ENCODE peak calls at places on chromosomes 6 and 20, in four cellular contexts. M is RWPE1, Q is H1, L is fibroblast of pulmonary artery. K is an unnamed sample.

GRCh38 chr6:14804444-14805210 is 441.2 kb upstream of the JARID2 start:
- DNase-seq in Q (no peak), L (peak), M (no peak), K (no peak)

GRCh38 chr6:45724511-45724910 is 291.1 kb downstream of the CLIC5 start:
- DNase-seq in M (peak), Q (no peak), L (peak), K (no peak)

GRCh38 chr6:149938571-149939462 is 3.0 kb upstream of the ULBP2 start:
- DNase-seq in L (no peak), M (no peak), Q (peak), K (peak)

GRCh38 chr6:44925100-44925739 is 402.9 kb upstream of the RUNX2 start:
- DNase-seq in M (no peak), Q (no peak), L (peak), K (peak)

GRCh38 chr6:156589281-156589680 is 187.9 kb upstream of the ARID1B start:
- DNase-seq in M (no peak), Q (no peak), L (peak), K (no peak)

GRCh38 chr6:27688014-27688586 is 215.2 kb upstream of the ZNF184 start:
- DNase-seq in Q (peak), L (peak), M (peak), K (peak)

GRCh38 chr20:34311118-34312023 is 8.2 kb upstream of the AHCY start:
- DNase-seq in M (no peak), Q (peak), L (no peak), K (no peak)

GRCh38 chr20:40689100-40689942 is at the start of gene MAFB:
- DNase-seq in M (peak), L (peak), Q (peak), K (peak)

GRCh38 chr6:15090145-15090579 is 155.7 kb upstream of the JARID2 start:
- DNase-seq in M (no peak), L (no peak), Q (no peak), K (no peak)

GRCh38 chr6:90429713-90430112 is 133.1 kb upstream of the BACH2 start:
- DNase-seq in L (peak), M (no peak), Q (no peak), K (no peak)

GRCh38 chr20:49187330-49188100 is 619 bp downstream of the STAU1 start:
- DNase-seq in M (peak), Q (no peak), L (no peak), K (peak)

GRCh38 chr6:71473908-71474307 is 185.3 kb downstream of the OGFRL1 start:
- DNase-seq in L (peak), Q (no peak), M (no peak), K (no peak)

GRCh38 chr20:3072530-3073250 is 1.3 kb downstream of the OXT start:
- DNase-seq in Q (no peak), M (no peak), L (no peak), K (no peak)

GRCh38 chr20:53949319-53949839 is 121.0 kb downstream of the BCAS1 start:
- DNase-seq in M (peak), Q (peak), L (peak), K (peak)

GRCh38 chr6:111618407-111618806 is 12.7 kb upstream of the TRAF3IP2 start:
- DNase-seq in L (no peak), M (no peak), Q (no peak), K (no peak)

GRCh38 chr20:17614812-17615644 is 45.2 kb downstream of the DSTN start:
- DNase-seq in Q (no peak), L (no peak), M (no peak), K (no peak)

GRCh38 chr6:19999319-20000191 is 162.4 kb downstream of the ID4 start:
- DNase-seq in L (peak), M (peak), Q (no peak), K (peak)

GRCh38 chr20:10209091-10209490 is 9.5 kb upstream of the SNAP25 start:
- DNase-seq in L (no peak), Q (no peak), M (no peak), K (no peak)

GRCh38 chr6:15551262-15551661 is 111.6 kb downstream of the DTNBP1 start:
- DNase-seq in L (no peak), M (no peak), Q (no peak), K (no peak)

GRCh38 chr6:84882768-84883766 is 118.7 kb upstream of the TBX18 start:
- DNase-seq in L (peak), Q (no peak), M (no peak), K (no peak)

GRCh38 chr6:90233994-90234393 is 62.6 kb downstream of the BACH2 start:
- DNase-seq in M (no peak), Q (no peak), L (no peak), K (peak)

GRCh38 chr6:87909849-87910248 is 137.8 kb upstream of the SPACA1 start:
- DNase-seq in M (peak), Q (no peak), L (peak), K (peak)

GRCh38 chr6:45000833-45001232 is 327.3 kb upstream of the RUNX2 start:
- DNase-seq in Q (no peak), M (no peak), L (no peak), K (no peak)

GRCh38 chr6:41683460-41684310 is 45.4 kb downstream of the MDFI start:
- DNase-seq in L (peak), M (peak), Q (peak), K (peak)

GRCh38 chr6:35727935-35728662 is 8.7 kb upstream of the ARMC12 start:
- DNase-seq in Q (peak), L (peak), M (peak), K (peak)
- TF ChIP-seq CTCF in Q (no peak), L (no peak), M (no peak), K (no peak)

GRCh38 chr20:62799036-62799435 is 2.8 kb downstream of the MRGBP start:
- DNase-seq in L (no peak), Q (no peak), M (no peak), K (no peak)
- TF ChIP-seq CTCF in L (no peak), Q (no peak), M (no peak), K (no peak)

GRCh38 chr20:45377191-45377775 is 842 bp downstream of the TP53TG5 start:
- DNase-seq in L (no peak), M (no peak), Q (peak), K (no peak)
- TF ChIP-seq CTCF in L (no peak), M (no peak), Q (no peak), K (no peak)

GRCh38 chr20:43584448-43585138 is 6.1 kb upstream of the IFT52 start:
- DNase-seq in L (peak), Q (no peak), M (no peak), K (no peak)

GRCh38 chr20:43583133-43583864 is 7.4 kb upstream of the IFT52 start:
- DNase-seq in M (no peak), Q (no peak), L (no peak), K (no peak)

GRCh38 chr20:43586641-43587040 is 4.1 kb upstream of the IFT52 start:
- DNase-seq in M (no peak), Q (no peak), L (no peak), K (no peak)

GRCh38 chr20:43579861-43580793 is 10.6 kb upstream of the IFT52 start:
- DNase-seq in M (no peak), Q (no peak), L (peak), K (no peak)

DNA sequence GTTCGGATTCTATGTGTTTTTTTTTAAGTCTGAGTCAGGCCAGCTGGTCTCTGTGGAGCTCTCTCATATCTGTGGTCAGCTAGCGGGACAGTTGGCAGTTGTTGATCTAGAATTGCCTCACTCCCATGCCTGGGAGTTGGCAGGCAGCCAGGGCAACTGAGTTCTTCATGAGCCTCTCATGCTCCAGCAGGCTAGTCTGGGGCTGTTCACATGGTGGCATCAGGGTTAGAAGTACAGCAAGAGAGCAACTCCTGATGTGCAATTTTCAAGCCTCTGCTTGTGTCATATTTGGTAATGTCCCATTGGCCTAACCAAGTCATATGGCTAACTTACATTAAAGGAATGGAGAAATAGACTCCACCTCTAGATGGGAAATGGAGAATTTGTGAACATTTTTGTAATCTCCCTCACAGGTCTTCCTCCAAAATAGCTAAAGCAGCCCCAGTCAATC is 6.7 kb upstream of the IFT52 start:
- DNase-seq in M (peak), L (peak), Q (no peak), K (no peak)
- TF ChIP-seq CTCF in M (no peak), L (no peak), Q (no peak), K (no peak)

K was measured in activated CD8-positive, alpha-beta T cell treated with anti-CD3 and anti-CD28 coated beads for 36 hours.